ENCODE peak calls at places on chromosome 4, in four cellular contexts. R, B, D and K are unnamed samples.

GRCh38 chr4:140427919-140428471 is 547 bp upstream of the CLGN start:
- DNase-seq in B (no peak), D (no peak), R (no peak), K (no peak)

GRCh38 chr4:177574446-177574845 is 132.2 kb upstream of the AGA start:
- DNase-seq in B (no peak), R (no peak), D (no peak), K (no peak)

GRCh38 chr4:5524900-5525299 is 183.5 kb downstream of the EVC2 start:
- DNase-seq in D (no peak), R (no peak), B (no peak), K (no peak)

GRCh38 chr4:144709793-144710525 is 64.0 kb downstream of the HHIP start:
- DNase-seq in D (no peak), B (no peak), R (peak), K (no peak)

GRCh38 chr4:138639018-138639876 is 376.3 kb upstream of the NOCT start:
- DNase-seq in R (no peak), D (no peak), B (no peak), K (no peak)

GRCh38 chr4:108919229-108919893 is 156.5 kb upstream of the ETNPPL start:
- DNase-seq in B (no peak), R (no peak), D (no peak), K (no peak)

GRCh38 chr4:38868055-38868965 is 704 bp downstream of the FAM114A1 start:
- DNase-seq in D (no peak), B (no peak), R (peak), K (no peak)

GRCh38 chr4:8009710-8010534 is 70.3 kb upstream of the AFAP1 start:
- DNase-seq in R (no peak), D (no peak), B (no peak), K (no peak)

GRCh38 chr4:173448919-173449641 is 50.2 kb upstream of the SCRG1 start:
- DNase-seq in D (no peak), B (no peak), R (no peak), K (no peak)

GRCh38 chr4:73891739-73892405 is 22.7 kb downstream of the CXCL1 start:
- DNase-seq in B (no peak), R (no peak), D (no peak), K (no peak)